ENCODE peak calls at places on chromosomes 1 and 21, in seven cellular contexts. B, N, M, O, A, D and R are unnamed samples. For H3K4me1, the result is how much of the 10 kb centered on the place peaks cover.

GRCh38 chr1:100671604-100672003 is 47.9 kb upstream of the VCAM1 start:
- DNase-seq in B (no peak), N (no peak), M (no peak), O (no peak), A (no peak), D (no peak), R (no peak)

GRCh38 chr1:110125810-110126209 is 13.6 kb downstream of the UBL4B start:
- DNase-seq in B (no peak), N (no peak), M (no peak), O (no peak), A (no peak), D (no peak), R (no peak)

GRCh38 chr1:183223467-183223866 is 37.4 kb downstream of the LAMC2 start:
- DNase-seq in B (peak), N (no peak), M (no peak), O (no peak), A (no peak), D (no peak), R (no peak)

GRCh38 chr1:9413877-9414213 is 121.2 kb downstream of the SPSB1 start:
- DNase-seq in B (peak), N (no peak), M (no peak), O (no peak), A (peak), D (peak), R (no peak)

GRCh38 chr1:233114159-233114558 is 163.7 kb downstream of the NTPCR start:
- DNase-seq in B (peak), N (no peak), M (no peak), O (peak), A (peak), D (no peak), R (no peak)

GRCh38 chr21:20877976-20878375 is 120.2 kb upstream of the NCAM2 start:
- DNase-seq in B (no peak), N (no peak), M (no peak), O (no peak), A (no peak), D (no peak), R (no peak)

GRCh38 chr1:224920930-224921329 is 8.5 kb upstream of the DNAH14 start:
- DNase-seq in B (no peak), N (no peak), M (no peak), O (no peak), A (no peak), D (no peak), R (no peak)

GRCh38 chr1:207282049-207282448 is 39.4 kb upstream of the CD55 start:
- DNase-seq in B (peak), N (no peak), M (no peak), O (no peak), A (no peak), D (no peak), R (no peak)

GRCh38 chr1:12437629-12438028 is 180.4 kb downstream of the DHRS3 start:
- DNase-seq in B (peak), N (no peak), M (no peak), O (no peak), A (no peak), D (no peak), R (no peak)

GRCh38 chr1:12435639-12436344 is 182.2 kb downstream of the DHRS3 start:
- DNase-seq in B (peak), N (no peak), M (no peak), O (no peak), A (no peak), D (no peak), R (no peak)

GRCh38 chr1:12436817-12437599 is 181.0 kb downstream of the DHRS3 start:
- DNase-seq in B (peak), N (no peak), M (no peak), O (no peak), A (no peak), D (no peak), R (no peak)

GRCh38 chr1:12434686-12435085 is 183.3 kb downstream of the DHRS3 start:
- DNase-seq in B (peak), N (no peak), M (no peak), O (no peak), A (no peak), D (no peak), R (no peak)

GRCh38 chr1:12436345-12436658 is 181.7 kb downstream of the DHRS3 start:
- DNase-seq in B (peak), N (no peak), M (no peak), O (no peak), A (no peak), D (no peak), R (no peak)
- H3K4me1 ChIP-seq in B (under half), N (under half), M (under half), O (under half), A (under half), D (under half), R (half or more)

GRCh38 chr21:42668193-42668592 is 14.8 kb downstream of the PDE9A start:
- DNase-seq in B (no peak), N (no peak), M (no peak), O (no peak), A (no peak), D (no peak), R (no peak)

GRCh38 chr21:42670058-42670830 is 16.8 kb downstream of the PDE9A start:
- DNase-seq in B (no peak), N (no peak), M (no peak), O (no peak), A (no peak), D (no peak), R (no peak)

GRCh38 chr21:42670884-42671283 is 17.5 kb downstream of the PDE9A start:
- DNase-seq in B (no peak), N (no peak), M (no peak), O (no peak), A (no peak), D (no peak), R (no peak)

GRCh38 chr21:42668620-42669019 is 15.2 kb downstream of the PDE9A start:
- DNase-seq in B (no peak), N (no peak), M (no peak), O (no peak), A (no peak), D (no peak), R (no peak)

DNA sequence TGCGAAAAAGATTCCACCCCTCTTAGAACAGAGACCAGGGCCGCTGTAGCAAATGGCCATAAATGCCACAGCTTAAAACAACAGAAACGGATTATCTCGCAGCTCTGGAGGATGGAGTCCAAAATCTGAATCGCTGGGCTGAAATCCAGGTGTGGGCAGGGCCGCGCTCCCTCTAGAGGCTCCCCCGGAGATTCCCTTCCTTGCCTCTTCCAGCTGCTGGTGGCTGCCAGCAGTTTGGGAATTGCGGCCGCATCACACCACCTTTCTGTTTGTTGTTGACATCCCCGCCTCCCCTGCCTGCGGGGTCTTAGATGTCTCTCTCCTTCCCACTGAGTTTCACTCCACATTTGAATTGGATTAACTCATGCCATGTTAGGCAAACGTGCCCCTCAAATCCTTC is 15.6 kb downstream of the PDE9A start:
- DNase-seq in B (no peak), N (no peak), M (no peak), O (peak), A (peak), D (no peak), R (no peak)
- H3K4me1 ChIP-seq in B (under half), N (under half), M (under half), O (under half), A (under half), D (under half), R (under half)

GRCh38 chr1:24544239-24544638 is 11.6 kb upstream of the NCMAP start:
- DNase-seq in B (no peak), N (no peak), M (no peak), O (no peak), A (no peak), D (no peak), R (no peak)

GRCh38 chr1:24536391-24536840 is 19.5 kb upstream of the NCMAP start:
- DNase-seq in B (peak), N (peak), M (peak), O (no peak), A (no peak), D (no peak), R (peak)

GRCh38 chr1:24541711-24542346 is 14.1 kb upstream of the NCMAP start:
- DNase-seq in B (no peak), N (peak), M (no peak), O (peak), A (no peak), D (no peak), R (no peak)

GRCh38 chr1:24540906-24541710 is 14.8 kb upstream of the NCMAP start:
- DNase-seq in B (peak), N (peak), M (peak), O (no peak), A (no peak), D (no peak), R (no peak)

GRCh38 chr1:24540051-24540905 is 15.6 kb upstream of the NCMAP start:
- DNase-seq in B (no peak), N (no peak), M (no peak), O (no peak), A (no peak), D (no peak), R (no peak)
- H3K4me1 ChIP-seq in B (under half), N (under half), M (under half), O (under half), A (under half), D (under half), R (under half)

GRCh38 chr1:221634010-221634409 is 107.9 kb downstream of the DUSP10 start:
- DNase-seq in B (no peak), N (no peak), M (no peak), O (no peak), A (no peak), D (no peak), R (no peak)
- H3K4me1 ChIP-seq in B (under half), N (under half), M (under half), O (under half), A (under half), D (under half), R (under half)

DNA sequence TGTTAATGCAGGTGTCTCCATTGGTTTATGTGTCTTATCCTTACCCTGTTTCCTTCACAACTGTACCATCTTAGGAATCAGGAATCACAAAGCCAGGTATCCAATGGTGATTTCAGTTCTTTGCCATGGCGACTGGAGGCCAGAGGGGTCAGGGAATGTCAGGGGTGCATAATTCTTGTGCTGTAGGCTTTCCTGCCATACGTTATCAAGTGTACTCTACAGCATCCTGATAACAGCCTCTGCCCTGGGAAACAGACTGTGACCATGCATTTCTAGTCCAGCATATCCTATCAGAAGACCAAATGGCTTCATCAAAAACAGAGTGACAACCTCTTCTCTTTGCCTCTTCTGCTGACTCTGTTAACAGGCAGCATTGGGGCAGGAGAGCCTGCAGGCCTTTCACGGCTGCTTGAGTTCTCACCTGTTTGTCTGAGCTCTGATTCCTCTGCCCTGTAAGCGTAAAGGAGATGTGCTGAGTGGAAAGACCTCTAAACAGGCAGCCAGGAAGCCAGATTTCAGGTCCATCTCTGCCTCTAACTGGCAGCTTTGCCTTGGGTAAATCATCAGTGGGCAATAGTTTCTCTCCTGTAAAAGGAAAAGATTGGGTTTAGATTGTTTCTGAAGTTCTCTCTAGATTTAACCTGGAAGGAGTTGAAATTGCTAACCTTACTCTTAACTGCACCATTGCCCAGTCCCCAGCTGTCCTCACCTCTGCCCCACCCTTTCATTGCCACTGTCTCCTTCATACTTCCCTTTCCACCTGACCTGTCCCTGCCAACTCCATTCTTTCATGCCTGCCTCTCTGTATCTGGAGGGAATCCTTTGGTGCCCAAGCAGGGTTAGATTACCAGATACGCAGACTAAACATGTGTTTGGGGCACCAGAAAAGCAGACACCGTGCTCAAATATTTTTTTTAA is 80.2 kb downstream of the LRRC8D start:
- DNase-seq in B (no peak), N (no peak), M (no peak), O (no peak), A (peak), D (no peak), R (no peak)
- H3K4me1 ChIP-seq in B (under half), N (under half), M (under half), O (under half), A (under half), D (under half), R (under half)

GRCh38 chr1:171204311-171204710 is 19.2 kb downstream of the FMO2 start:
- DNase-seq in B (no peak), N (no peak), M (no peak), O (no peak), A (no peak), D (no peak), R (no peak)
- H3K4me1 ChIP-seq in B (under half), N (under half), M (under half), O (under half), A (under half), D (under half), R (under half)

GRCh38 chr1:2525524-2525895 is 886 bp downstream of the PANK4 start:
- DNase-seq in B (no peak), N (no peak), M (no peak), O (no peak), A (peak), D (no peak), R (no peak)
- H3K4me1 ChIP-seq in B (under half), N (under half), M (under half), O (under half), A (under half), D (half or more), R (half or more)

GRCh38 chr1:218297867-218298266 is 12.8 kb downstream of the RRP15 start:
- DNase-seq in B (peak), N (no peak), M (no peak), O (no peak), A (no peak), D (no peak), R (no peak)

GRCh38 chr1:218301217-218301616 is 16.1 kb downstream of the RRP15 start:
- DNase-seq in B (no peak), N (no peak), M (no peak), O (peak), A (no peak), D (no peak), R (no peak)

GRCh38 chr1:218302155-218302554 is 17.1 kb downstream of the RRP15 start:
- DNase-seq in B (no peak), N (no peak), M (no peak), O (no peak), A (no peak), D (no peak), R (no peak)

GRCh38 chr1:218298398-218298797 is 13.3 kb downstream of the RRP15 start:
- DNase-seq in B (no peak), N (no peak), M (no peak), O (no peak), A (no peak), D (no peak), R (no peak)

DNA sequence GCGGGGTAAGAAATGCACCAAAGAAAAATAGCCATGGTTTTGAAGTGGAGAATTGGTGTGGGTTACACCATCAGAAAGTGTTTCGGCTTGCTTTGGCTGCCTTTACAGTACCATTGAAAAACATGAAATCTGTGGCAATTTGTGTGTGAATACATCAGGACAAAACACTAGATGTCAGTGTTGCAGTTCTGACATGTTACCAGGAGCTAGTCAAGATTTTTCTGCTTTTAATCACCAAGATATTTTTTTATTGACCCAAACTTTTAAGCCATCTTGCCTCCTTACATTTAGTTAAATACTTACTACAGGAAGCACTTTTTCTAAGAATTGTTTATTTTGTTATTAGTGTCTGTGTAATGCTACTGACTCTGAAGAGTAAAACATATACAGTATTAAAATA is 14.3 kb downstream of the RRP15 start:
- DNase-seq in B (peak), N (no peak), M (no peak), O (no peak), A (peak), D (no peak), R (no peak)
- H3K4me1 ChIP-seq in B (under half), N (under half), M (under half), O (under half), A (under half), D (under half), R (under half)

DNA sequence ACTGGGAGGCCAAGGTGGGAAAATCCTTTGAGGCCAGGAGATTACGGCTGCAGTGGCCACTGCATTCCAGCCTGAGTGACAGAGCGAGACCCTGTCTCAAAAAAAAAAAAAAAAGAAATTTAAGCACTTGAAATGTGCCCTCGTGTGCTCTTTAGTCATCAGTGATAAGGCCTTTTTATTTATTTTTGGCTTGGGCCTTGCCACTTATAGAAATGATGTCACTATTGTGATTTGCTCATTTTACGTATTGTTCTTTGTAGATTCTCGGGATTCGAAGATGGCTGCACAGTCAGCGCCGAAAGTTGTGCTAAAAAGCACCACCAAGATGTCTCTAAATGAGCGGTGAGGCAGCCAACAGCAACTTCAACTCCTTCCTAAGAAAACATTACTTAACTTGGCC is 2.4 kb downstream of the CHTOP start:
- DNase-seq in B (no peak), N (no peak), M (no peak), O (no peak), A (no peak), D (no peak), R (no peak)
- H3K4me1 ChIP-seq in B (under half), N (under half), M (under half), O (under half), A (under half), D (half or more), R (under half)

GRCh38 chr21:43736224-43736883 is 17.4 kb downstream of the PDXK start:
- DNase-seq in B (peak), N (no peak), M (no peak), O (no peak), A (no peak), D (no peak), R (no peak)

GRCh38 chr21:43739648-43740435 is 20.9 kb downstream of the PDXK start:
- DNase-seq in B (no peak), N (no peak), M (no peak), O (peak), A (no peak), D (no peak), R (no peak)

GRCh38 chr21:43735236-43736091 is 16.5 kb downstream of the PDXK start:
- DNase-seq in B (no peak), N (no peak), M (no peak), O (no peak), A (no peak), D (no peak), R (no peak)

GRCh38 chr21:43734830-43735229 is 15.9 kb downstream of the PDXK start:
- DNase-seq in B (peak), N (no peak), M (no peak), O (no peak), A (no peak), D (no peak), R (no peak)

DNA sequence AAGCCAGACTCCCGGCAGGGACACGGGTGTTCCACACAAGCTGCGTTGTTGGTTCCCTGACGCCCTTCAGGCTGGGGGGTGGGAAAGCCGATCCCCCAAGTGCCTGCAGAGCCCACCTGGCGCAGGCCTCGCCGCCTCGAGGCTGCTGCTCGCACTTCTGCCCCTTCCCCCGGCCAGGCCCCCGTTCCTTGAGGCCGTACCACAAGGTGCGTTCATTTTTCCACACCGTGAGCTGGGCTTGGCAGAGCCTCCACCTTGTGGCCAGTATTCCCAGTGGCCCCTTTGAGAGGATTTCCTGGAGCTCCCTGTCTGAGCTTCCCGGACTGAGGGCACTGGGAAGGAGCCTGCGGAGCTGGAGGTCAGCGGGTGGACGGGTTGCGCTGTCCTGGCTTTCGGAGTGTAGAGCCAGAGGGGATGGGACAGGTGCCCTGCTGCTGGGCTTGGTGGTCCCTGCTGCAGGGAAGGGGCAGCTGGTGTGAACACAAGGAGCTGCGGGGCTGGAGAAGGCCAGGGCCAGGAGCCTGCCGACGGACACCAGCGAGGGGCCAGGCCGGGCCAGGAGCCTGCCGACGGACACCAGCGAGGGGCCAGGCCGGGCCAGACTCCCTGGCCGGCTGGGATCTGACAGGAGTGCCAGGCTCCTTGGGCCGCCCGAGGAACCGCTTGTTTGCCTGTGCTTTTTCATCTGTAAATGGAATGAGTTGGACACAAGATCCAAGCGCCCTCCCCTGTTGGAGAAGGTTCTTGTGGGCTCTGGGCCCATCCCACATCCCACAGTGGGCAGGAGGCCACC is 18.4 kb downstream of the PDXK start:
- DNase-seq in B (no peak), N (no peak), M (no peak), O (no peak), A (no peak), D (no peak), R (no peak)
- H3K4me1 ChIP-seq in B (under half), N (under half), M (under half), O (under half), A (under half), D (under half), R (under half)